ENCODE peak calls at places on chromosomes 13 and 19, in five cellular contexts. W is K562, A is A549, N is HL-60, I is Panc1. P is an unnamed sample.
A peak's percentile ranks its signal among the peaks of the same experiment; 100 is the strongest.

GRCh38 chr13:31175847-31176536 is 14.3 kb upstream of the HSPH1 start:
- DNase-seq in W (no peak), A (no peak), N (no peak), I (no peak), P (no peak)

GRCh38 chr13:93320942-93321341 is 94.3 kb downstream of the GPC6 start:
- DNase-seq in W (no peak), A (no peak), N (no peak), I (no peak), P (no peak)

GRCh38 chr13:111947026-111947810 is 119.7 kb upstream of the SOX1 start:
- DNase-seq in W (no peak), A (no peak), N (no peak), I (no peak), P (no peak)

GRCh38 chr19:41325947-41326706 is 16.2 kb downstream of the CCDC97 start:
- DNase-seq in W (no peak), A (no peak), N (no peak), I (no peak), P (no peak)

GRCh38 chr13:43273362-43273761 is 250.0 kb downstream of the DNAJC15 start:
- DNase-seq in W (no peak), A (no peak), N (no peak), I (no peak), P (no peak)

GRCh38 chr13:63299995-63300394 is 1884.3 kb upstream of the PCDH20 start:
- DNase-seq in W (no peak), A (no peak), N (no peak), I (no peak), P (no peak)

GRCh38 chr13:26682606-26683005 is 78.0 kb downstream of the GPR12 start:
- DNase-seq in W (no peak), A (no peak), N (no peak), I (no peak), P (no peak)

GRCh38 chr13:107867701-107868661 is 347.4 kb downstream of the LIG4 start:
- DNase-seq in W (peak; percentile 85), A (peak; percentile 15), N (no peak), I (no peak), P (no peak)

GRCh38 chr13:102847272-102848234 is 1.7 kb downstream of the ERCC5 start:
- DNase-seq in W (no peak), A (peak; percentile 27), N (no peak), I (no peak), P (no peak)

GRCh38 chr19:58511353-58512208 is at the start of gene SLC27A5:
- DNase-seq in W (no peak), A (no peak), N (no peak), I (no peak), P (no peak)

GRCh38 chr19:4914736-4915501 is 5.6 kb downstream of the UHRF1 start:
- DNase-seq in W (peak; percentile 70), A (peak; percentile 73), N (no peak), I (no peak), P (no peak)

GRCh38 chr13:40644838-40645620 is 21.4 kb downstream of the FOXO1 start:
- DNase-seq in W (no peak), A (no peak), N (no peak), I (no peak), P (no peak)

GRCh38 chr19:3287814-3288213 is 63.4 kb downstream of the CELF5 start:
- DNase-seq in W (peak; percentile 22), A (no peak), N (no peak), I (no peak), P (no peak)

GRCh38 chr13:52737900-52738299 is 1.7 kb downstream of the CNMD start:
- DNase-seq in W (no peak), A (no peak), N (no peak), I (no peak), P (no peak)

GRCh38 chr13:44429311-44429710 is 55.7 kb downstream of the SERP2 start:
- DNase-seq in W (no peak), A (no peak), N (no peak), I (no peak), P (no peak)

GRCh38 chr13:37868691-37869505 is 674 bp downstream of the TRPC4 start:
- DNase-seq in W (no peak), A (no peak), N (no peak), I (no peak), P (no peak)

GRCh38 chr13:49540552-49540951 is 44.8 kb downstream of the PHF11 start:
- DNase-seq in W (peak; percentile 21), A (no peak), N (no peak), I (no peak), P (peak; percentile 23)

GRCh38 chr19:3057275-3057714 is 5.0 kb downstream of the TLE5 start:
- DNase-seq in W (no peak), A (peak; percentile 62), N (no peak), I (no peak), P (no peak)

GRCh38 chr13:35479223-35479536 is 2.7 kb upstream of the MAB21L1 start:
- DNase-seq in W (no peak), A (no peak), N (no peak), I (no peak), P (no peak)

GRCh38 chr13:24083722-24084421 is 76.6 kb upstream of the SPATA13 start:
- DNase-seq in W (no peak), A (no peak), N (no peak), I (no peak), P (no peak)
- TF ChIP-seq REST in W (no peak), A (no peak), N (no peak), I (no peak), P (no peak)

DNA sequence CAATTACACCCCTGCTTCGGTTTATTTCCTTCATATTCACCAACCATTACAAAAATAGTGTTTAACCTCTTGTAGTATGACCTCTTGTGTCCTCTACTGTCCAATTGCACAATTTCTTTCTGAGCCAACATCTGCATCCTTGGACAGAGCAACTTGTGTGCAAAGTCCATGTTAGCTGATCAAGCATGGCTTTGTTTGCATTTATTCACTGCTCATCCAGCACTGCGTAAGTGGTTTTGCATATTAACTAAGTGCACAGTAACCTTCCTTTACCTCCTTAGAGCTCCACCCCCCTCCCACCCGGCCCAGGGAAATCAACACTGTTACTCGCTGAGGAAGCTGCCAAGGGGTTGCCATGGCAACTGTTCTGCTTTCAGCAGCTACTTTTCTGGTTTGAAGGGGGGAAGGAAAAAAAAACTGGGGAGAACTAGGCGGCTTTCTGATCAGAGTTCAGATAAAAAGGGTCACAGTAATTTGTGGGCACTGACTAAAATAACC is 153.5 kb upstream of the KLF12 start:
- DNase-seq in W (no peak), A (peak; percentile 19), N (peak; percentile 6), I (no peak), P (no peak)
- TF ChIP-seq REST in W (no peak), A (no peak), N (no peak), I (no peak), P (no peak)

GRCh38 chr13:110232756-110233155 is 74.2 kb downstream of the COL4A1 start:
- DNase-seq in W (no peak), A (no peak), N (no peak), I (no peak), P (no peak)
- TF ChIP-seq REST in W (no peak), A (no peak), N (no peak), I (no peak), P (no peak)

GRCh38 chr13:114032121-114032799 is 58.4 kb upstream of the C13orf46 start:
- DNase-seq in W (no peak), A (no peak), N (no peak), I (no peak), P (no peak)
- TF ChIP-seq REST in W (no peak), A (no peak), N (no peak), I (no peak), P (no peak)

DNA sequence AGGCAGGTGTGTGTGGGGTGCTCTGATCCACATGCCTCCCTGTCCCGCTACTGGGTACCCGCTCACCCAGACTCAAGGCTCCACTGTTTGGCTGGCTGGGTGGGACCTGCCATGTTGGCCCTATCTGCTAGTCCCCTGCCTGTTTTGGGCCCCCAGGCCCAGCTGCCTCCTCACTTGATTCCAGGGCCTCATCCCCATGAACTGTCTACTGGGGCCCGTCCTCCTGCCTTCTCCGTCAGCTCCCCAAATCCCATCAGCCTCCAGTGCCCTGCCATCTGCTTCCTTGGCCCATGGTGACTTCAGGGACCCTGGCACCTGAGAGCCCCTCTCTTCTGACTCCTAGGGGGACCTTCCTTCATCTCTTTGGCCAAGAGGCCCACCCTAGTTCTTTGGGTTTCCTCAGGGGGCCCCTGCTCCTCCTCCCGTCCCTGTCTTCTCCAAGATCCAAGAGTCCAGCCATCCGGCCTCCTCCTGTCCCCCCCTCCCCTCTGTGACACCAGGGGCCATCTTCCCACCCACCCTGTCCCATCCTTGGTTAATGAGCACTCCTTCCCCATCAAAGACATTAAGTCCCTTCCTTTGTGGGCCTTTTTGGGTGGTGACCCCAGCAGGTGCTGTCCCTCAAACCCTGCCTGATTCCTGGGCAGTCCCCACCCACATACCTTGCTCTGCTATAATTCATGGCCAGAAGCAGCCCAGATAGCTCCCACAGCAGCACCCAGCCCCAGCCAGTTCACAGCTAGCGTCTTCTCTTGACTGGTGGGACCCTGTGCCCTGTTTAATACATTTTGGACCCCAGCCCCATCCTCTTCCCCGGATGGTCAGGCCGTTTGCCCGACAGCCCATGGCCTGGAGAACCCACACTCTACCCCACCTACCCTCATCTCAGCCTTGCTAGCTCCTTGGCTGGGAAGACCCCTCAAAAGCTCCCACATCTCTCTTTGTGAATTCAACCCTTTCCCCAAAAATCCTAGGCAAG is 1.9 kb downstream of the CCDC106 start:
- DNase-seq in W (no peak), A (no peak), N (no peak), I (no peak), P (no peak)
- TF ChIP-seq REST in W (no peak), A (no peak), N (no peak), I (no peak), P (no peak)

GRCh38 chr13:81957121-81957520 is 1616.2 kb upstream of the SPRY2 start:
- DNase-seq in W (no peak), A (no peak), N (no peak), I (no peak), P (no peak)
- TF ChIP-seq REST in W (no peak), A (no peak), N (no peak), I (no peak), P (no peak)

P was measured in GM12878.